ENCODE peak calls at places on chromosomes 4 and X, in four cellular contexts. C is IMR-90, J is heart left ventricle, L is upper lobe of left lung. R is an unnamed sample.

GRCh38 chr4:95204873-95205272 is 343.9 kb downstream of the UNC5C start:
- DNase-seq in J (no peak), C (no peak), L (no peak), R (no peak)

GRCh38 chr4:110197421-110198398 is 705 bp downstream of the ELOVL6 start:
- DNase-seq in L (peak; percentile 37), C (peak; percentile 39), J (peak; percentile 49), R (peak; percentile 43)

GRCh38 chrX:64230123-64230970 is at the start of gene ASB12:
- DNase-seq in J (peak; percentile 36), C (no peak), L (no peak), R (no peak)

GRCh38 chrX:101357166-101357795 is 8.7 kb upstream of the TIMM8A start:
- DNase-seq in J (no peak), C (peak; percentile 12), L (no peak), R (no peak)

GRCh38 chr4:128282516-128282915 is 5.1 kb downstream of the PGRMC2 start:
- DNase-seq in C (no peak), L (no peak), J (no peak), R (no peak)

GRCh38 chrX:102899940-102900916 is 36.8 kb upstream of the RAB40AL start:
- DNase-seq in J (peak; percentile 33), L (peak; percentile 54), C (peak; percentile 74), R (peak; percentile 76)

GRCh38 chr4:26239796-26240195 is 81.0 kb upstream of the RBPJ start:
- DNase-seq in J (no peak), C (no peak), L (no peak), R (no peak)

GRCh38 chrX:153381684-153382532 is 19.2 kb downstream of the PNMA6E start:
- DNase-seq in L (no peak), C (peak; percentile 81), J (no peak), R (peak; percentile 40)

GRCh38 chrX:7263961-7264360 is 116.0 kb upstream of the PUDP start:
- DNase-seq in L (no peak), C (no peak), J (no peak), R (no peak)

GRCh38 chr4:103996059-103996458 is 276.3 kb upstream of the TACR3 start:
- DNase-seq in C (no peak), J (no peak), L (no peak), R (no peak)

GRCh38 chrX:45518552-45518951 is 317.9 kb upstream of the DIPK2B start:
- DNase-seq in L (no peak), C (no peak), J (no peak), R (no peak)

GRCh38 chrX:33906971-33907370 is 225.1 kb downstream of the FAM47A start:
- DNase-seq in L (no peak), C (no peak), J (no peak), R (no peak)

GRCh38 chr4:170122252-170122651 is 32.5 kb upstream of the AADAT start:
- DNase-seq in L (no peak), J (no peak), C (no peak), R (no peak)

GRCh38 chr4:187204389-187204920 is 480.8 kb upstream of the FAT1 start:
- DNase-seq in C (peak; percentile 12), J (no peak), L (peak; percentile 54), R (no peak)

GRCh38 chr4:125359363-125359762 is 44.6 kb downstream of the FAT4 start:
- DNase-seq in L (no peak), J (no peak), C (no peak), R (no peak)

GRCh38 chr4:137375111-137375850 is 157.0 kb downstream of the PCDH18 start:
- DNase-seq in L (no peak), J (no peak), C (no peak), R (no peak)

GRCh38 chrX:40644821-40645358 is 2.5 kb downstream of the CXorf38 start:
- DNase-seq in L (peak; percentile 71), C (peak; percentile 74), J (peak; percentile 62), R (peak; percentile 66)

GRCh38 chr4:23369331-23369730 is 520.5 kb downstream of the PPARGC1A start:
- DNase-seq in C (no peak), J (peak; percentile 71), L (no peak), R (no peak)

GRCh38 chr4:59647500-59647899 is 1552.6 kb upstream of the ADGRL3 start:
- DNase-seq in C (no peak), J (no peak), L (no peak), R (no peak)

GRCh38 chr4:143381171-143382118 is 44.8 kb downstream of the GAB1 start:
- DNase-seq in J (peak; percentile 89), L (peak; percentile 78), C (peak; percentile 93), R (peak; percentile 88)

GRCh38 chrX:136961594-136962135 is 72.1 kb downstream of the GPR101 start:
- DNase-seq in L (no peak), C (no peak), J (no peak), R (no peak)

GRCh38 chrX:3345281-3346081 is 971 bp downstream of the MXRA5 start:
- DNase-seq in C (no peak), J (peak; percentile 62), L (peak; percentile 24), R (peak; percentile 40)

GRCh38 chr4:74111990-74112389 is 13.0 kb upstream of the CXCL2 start:
- DNase-seq in J (no peak), C (peak; percentile 36), L (peak; percentile 85), R (no peak)

GRCh38 chrX:129731228-129731627 is 7.6 kb upstream of the XPNPEP2 start:
- DNase-seq in J (no peak), L (peak; percentile 50), C (no peak), R (no peak)

GRCh38 chrX:30814978-30815377 is 74.1 kb downstream of the TAB3 start:
- DNase-seq in C (no peak), L (no peak), J (no peak), R (no peak)

GRCh38 chr4:47913328-47913727 is 1.1 kb downstream of the NFXL1 start:
- DNase-seq in J (no peak), C (peak; percentile 34), L (no peak), R (no peak)

GRCh38 chrX:13653022-13653693 is at the start of gene TCEANC:
- DNase-seq in L (peak; percentile 98), C (peak; percentile 98), J (peak; percentile 97), R (peak; percentile 95)
- TF ChIP-seq POLR2A in L (no peak), C (peak; percentile 81), J (peak; percentile 67), R (no peak)

GRCh38 chr4:16582526-16582925 is 315.9 kb downstream of the LDB2 start:
- DNase-seq in J (no peak), L (no peak), C (no peak), R (peak; percentile 70)
- TF ChIP-seq CTCF in J (no peak), L (no peak), C (no peak), R (no peak)

DNA sequence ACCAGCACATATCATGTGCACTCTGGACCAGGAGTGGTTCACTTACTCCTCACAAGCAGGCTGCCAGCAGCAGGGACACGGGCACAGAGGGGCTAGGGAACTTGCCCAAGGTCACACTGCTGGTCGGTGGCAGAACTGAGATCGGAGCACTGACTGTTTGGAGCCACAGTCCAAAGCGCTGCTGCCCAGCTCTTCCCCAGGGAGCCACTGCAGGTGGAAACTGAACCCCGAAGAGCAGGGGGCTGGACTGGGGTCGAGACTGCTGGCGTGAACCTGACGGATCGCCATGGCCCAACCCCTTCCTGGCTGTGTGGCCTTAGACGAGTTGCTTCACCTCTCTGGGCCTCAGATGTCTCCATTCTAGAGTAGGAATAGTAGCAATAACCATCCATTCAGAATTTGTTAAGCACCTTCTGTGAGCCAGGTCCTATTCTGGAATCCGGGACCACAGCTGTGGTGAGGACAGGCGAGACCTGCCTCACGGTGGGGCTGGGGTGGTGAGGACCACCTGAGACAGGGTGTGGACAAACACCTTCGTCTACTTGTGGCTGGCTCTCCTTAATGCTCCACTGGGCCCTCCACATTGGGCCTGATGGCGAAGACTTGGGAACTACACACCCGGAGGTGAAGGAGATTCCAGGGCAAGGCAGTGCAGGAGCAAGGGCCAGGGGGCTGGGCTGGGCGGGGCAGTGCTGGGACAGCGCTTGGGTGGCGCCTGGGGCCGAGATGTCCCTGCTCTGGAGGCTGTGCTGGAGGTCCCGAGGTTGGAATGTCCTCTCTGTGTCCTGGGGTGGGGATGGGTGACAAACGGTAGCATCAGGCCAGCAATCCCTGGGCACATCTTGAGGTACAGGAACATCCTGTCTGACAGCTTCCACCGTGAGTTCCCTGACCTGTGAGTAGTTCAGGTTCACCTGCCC is 32.0 kb upstream of the KIAA0232 start:
- DNase-seq in L (no peak), C (no peak), J (no peak), R (no peak)
- H3K4me1 ChIP-seq in L (peaks cover 40% of the 10 kb centered on the region), C (peaks cover 8% of the 10 kb centered on the region), J (no peaks in the 10 kb centered on the region), R (peaks cover 39% of the 10 kb centered on the region)

GRCh38 chr4:184348311-184349233 is 125.8 kb downstream of the IRF2 start:
- DNase-seq in C (peak; percentile 90), J (peak; percentile 57), L (peak; percentile 70), R (peak; percentile 51)
- TF ChIP-seq POLR2A in C (no peak), J (peak; percentile 20), L (no peak), R (no peak)

R was measured in testis.